ENCODE peak calls at places on chromosomes 7 and 10, in seven cellular contexts. H is upper lobe of right lung; A is tibial nerve; U is heart left ventricle; M is psoas muscle; F is neural progenitor cell; R is naive thymus-derived CD4-positive, alpha-beta T cell. P is an unnamed sample. For H3K4me1, the result is how much of the 10 kb centered on the place peaks cover.

GRCh38 chr10:100130786-100131185 is 49.1 kb upstream of the CPN1 start:
- DNase-seq in U (no peak), M (no peak), F (no peak), A (no peak), R (no peak), H (no peak), P (no peak)

GRCh38 chr10:110421512-110422138 is 76.1 kb upstream of the DUSP5 start:
- DNase-seq in F (no peak), A (no peak), M (no peak), R (no peak), H (no peak), U (no peak), P (no peak)

GRCh38 chr7:135100856-135101255 is 47.0 kb upstream of the TMEM140 start:
- DNase-seq in M (no peak), A (no peak), H (no peak), R (no peak), U (no peak), F (no peak), P (no peak)

GRCh38 chr10:88401671-88402347 is 181.3 kb downstream of the RNLS start:
- DNase-seq in F (no peak), U (no peak), M (no peak), H (no peak), R (no peak), A (no peak), P (no peak)

GRCh38 chr10:119207713-119208552 is 562 bp downstream of the GRK5 start:
- DNase-seq in M (peak), R (peak), U (peak), A (peak), F (peak), H (peak), P (peak)

GRCh38 chr10:108454793-108455192 is 1290.3 kb upstream of the SORCS1 start:
- DNase-seq in H (no peak), R (no peak), M (no peak), F (no peak), U (no peak), A (no peak), P (no peak)

GRCh38 chr7:30922596-30922995 is 10.9 kb downstream of the AQP1 start:
- DNase-seq in A (no peak), H (peak), R (no peak), M (no peak), U (peak), F (no peak), P (peak)

GRCh38 chr10:96254976-96255375 is 16.4 kb downstream of the BLNK start:
- DNase-seq in H (no peak), U (no peak), R (no peak), A (no peak), F (no peak), M (no peak), P (no peak)

GRCh38 chr10:118950190-118950658 is 79.3 kb upstream of the NANOS1 start:
- DNase-seq in F (no peak), M (no peak), R (no peak), A (no peak), H (no peak), U (no peak), P (no peak)

GRCh38 chr7:102840404-102840803 is 72.4 kb upstream of the LRRC17 start:
- DNase-seq in H (no peak), M (no peak), R (no peak), A (no peak), F (no peak), U (no peak), P (no peak)

GRCh38 chr7:138898255-138898654 is 82.9 kb downstream of the KIAA1549 start:
- DNase-seq in A (no peak), R (peak), F (no peak), M (no peak), H (no peak), U (no peak), P (no peak)

GRCh38 chr10:35928017-35928619 is 286.0 kb upstream of the FZD8 start:
- DNase-seq in H (no peak), F (no peak), U (no peak), A (no peak), R (no peak), M (no peak), P (no peak)

GRCh38 chr10:6678211-6678803 is 98.2 kb upstream of the PRKCQ start:
- DNase-seq in U (peak), A (peak), H (no peak), F (peak), M (peak), R (peak), P (peak)

GRCh38 chr10:111113961-111114830 is 37.4 kb downstream of the ADRA2A start:
- DNase-seq in U (no peak), R (no peak), A (no peak), M (peak), F (no peak), H (peak), P (no peak)

GRCh38 chr7:46972205-46972604 is 609.7 kb downstream of the TNS3 start:
- DNase-seq in U (no peak), F (no peak), M (no peak), R (no peak), A (no peak), H (no peak), P (no peak)

GRCh38 chr10:93849605-93850004 is 44.2 kb upstream of the SLC35G1 start:
- DNase-seq in A (no peak), H (no peak), R (no peak), M (no peak), F (peak), U (no peak), P (no peak)

GRCh38 chr10:133275683-133276092 is 980 bp downstream of the ADAM8 start:
- DNase-seq in M (no peak), R (peak), F (no peak), U (no peak), H (no peak), A (no peak), P (peak)

GRCh38 chr7:38185938-38186337 is 7.9 kb downstream of the STARD3NL start:
- DNase-seq in R (no peak), M (no peak), H (no peak), A (no peak), F (no peak), U (no peak), P (no peak)

GRCh38 chr7:137625197-137625596 is 221.6 kb downstream of the DGKI start:
- DNase-seq in F (no peak), U (no peak), M (no peak), H (no peak), R (no peak), A (no peak), P (no peak)

GRCh38 chr10:63414481-63415260 is 51.1 kb downstream of the JMJD1C start:
- DNase-seq in U (no peak), A (no peak), M (no peak), F (no peak), R (no peak), H (no peak), P (no peak)

GRCh38 chr10:74189999-74190421 is 39.0 kb downstream of the ADK start:
- DNase-seq in U (no peak), M (no peak), A (peak), R (no peak), H (no peak), F (no peak), P (no peak)

GRCh38 chr10:87674963-87675362 is 15.3 kb downstream of the PAPSS2 start:
- DNase-seq in H (no peak), U (no peak), A (no peak), R (no peak), F (no peak), M (no peak), P (no peak)

GRCh38 chr7:113083834-113084498 is 2.7 kb downstream of the GPR85 start:
- DNase-seq in F (no peak), M (no peak), A (no peak), H (no peak), U (no peak), R (no peak), P (no peak)

GRCh38 chr7:134327896-134328295 is 11.2 kb upstream of the SLC35B4 start:
- DNase-seq in U (no peak), H (no peak), A (peak), M (no peak), F (peak), R (peak), P (peak)

GRCh38 chr7:84688671-84689070 is 494.1 kb upstream of the SEMA3A start:
- DNase-seq in H (no peak), F (no peak), R (no peak), A (no peak), U (no peak), M (no peak), P (no peak)

GRCh38 chr10:81251457-81252115 is 623.4 kb upstream of the NRG3 start:
- DNase-seq in R (no peak), H (no peak), F (no peak), A (no peak), M (no peak), U (no peak), P (no peak)

GRCh38 chr10:110212119-110213006 is 5.0 kb downstream of the MXI1 start:
- DNase-seq in A (peak), H (no peak), F (no peak), R (peak), U (peak), M (no peak), P (no peak)

GRCh38 chr10:125692246-125692931 is 9.4 kb upstream of the TEX36 start:
- DNase-seq in A (no peak), H (no peak), R (no peak), F (no peak), U (no peak), M (no peak), P (no peak)

GRCh38 chr10:44385423-44385725 is 477 bp upstream of the CXCL12 start:
- DNase-seq in M (no peak), F (peak), R (no peak), H (peak), A (no peak), U (no peak), P (no peak)

GRCh38 chr7:36691983-36692382 is 32.3 kb downstream of the AOAH start:
- DNase-seq in M (no peak), H (no peak), A (no peak), R (no peak), F (no peak), U (no peak), P (no peak)

GRCh38 chr10:93745411-93746065 is 12.2 kb upstream of the LGI1 start:
- DNase-seq in U (no peak), H (no peak), M (no peak), F (peak), R (no peak), A (no peak), P (peak)

GRCh38 chr10:117653170-117653515 is 110.6 kb downstream of the EMX2 start:
- DNase-seq in A (no peak), R (no peak), F (no peak), H (no peak), M (no peak), U (no peak), P (no peak)

GRCh38 chr10:44968101-44968886 is 8.7 kb downstream of the RASSF4 start:
- DNase-seq in A (peak), M (no peak), R (no peak), H (no peak), F (no peak), U (peak), P (no peak)

GRCh38 chr10:61628875-61629513 is 33.7 kb upstream of the CABCOCO1 start:
- DNase-seq in U (no peak), H (no peak), M (no peak), A (no peak), F (no peak), R (no peak), P (no peak)

GRCh38 chr10:3494131-3494878 is 290.7 kb downstream of the KLF6 start:
- DNase-seq in R (no peak), A (no peak), U (no peak), M (peak), H (no peak), F (no peak), P (no peak)

GRCh38 chr10:6386346-6386745 is 183.6 kb downstream of the PFKFB3 start:
- DNase-seq in M (no peak), H (no peak), A (no peak), R (no peak), U (peak), F (no peak), P (no peak)

GRCh38 chr10:88980836-88981235 is 9.8 kb upstream of the FAS start:
- DNase-seq in F (no peak), R (no peak), M (no peak), H (no peak), A (no peak), U (no peak), P (peak)

DNA sequence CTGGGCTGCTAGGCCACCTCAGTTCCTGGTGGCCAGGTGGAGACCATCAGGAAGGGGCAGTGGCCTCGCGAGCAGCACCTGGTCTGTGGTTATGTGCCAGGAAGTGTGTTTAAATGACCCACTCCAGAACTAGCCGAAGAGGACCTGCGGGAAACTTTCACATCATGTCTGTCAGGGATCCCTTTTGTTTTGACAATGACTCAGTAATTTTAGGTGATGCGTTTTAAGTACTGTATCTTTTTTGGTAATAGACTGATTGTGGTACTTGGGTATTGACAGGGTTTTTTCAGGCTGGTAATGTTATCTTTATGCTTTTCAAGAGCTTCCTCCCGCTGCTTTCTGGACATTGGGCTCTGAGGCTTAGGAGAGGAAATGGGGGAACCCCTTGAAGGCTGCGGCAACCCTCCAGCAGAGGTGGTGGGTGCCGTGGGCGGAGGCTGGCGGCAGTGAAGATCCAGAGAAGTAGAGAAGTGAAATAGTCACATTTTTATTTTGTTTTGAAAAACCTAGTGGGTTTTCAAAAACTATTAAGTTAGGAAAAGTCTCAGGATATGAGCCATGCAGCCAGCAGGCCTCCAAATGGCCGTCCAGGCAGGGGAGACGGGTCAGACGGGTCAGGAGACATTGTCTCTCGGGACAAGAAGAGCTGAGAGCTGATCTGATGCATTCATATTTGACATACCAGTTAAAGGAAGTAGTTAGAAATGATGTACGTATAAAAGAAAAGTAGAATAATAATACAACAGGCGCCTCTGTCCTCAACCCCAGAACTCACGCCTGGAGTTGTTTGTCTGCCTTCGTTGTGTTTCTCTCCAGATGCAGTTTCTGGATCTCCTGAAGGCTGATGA is 27.7 kb downstream of the PPP2R2D start:
- DNase-seq in U (no peak), H (peak), A (no peak), R (no peak), F (no peak), M (no peak), P (no peak)
- H3K4me3 ChIP-seq in U (no peak), H (no peak), A (no peak), R (no peak), F (no peak), M (no peak), P (no peak)

GRCh38 chr10:71973777-71974488 is 9.7 kb downstream of the CHST3 start:
- DNase-seq in F (no peak), R (no peak), A (no peak), H (no peak), M (no peak), U (no peak), P (no peak)
- H3K4me1 ChIP-seq in F (under half), R (under half), A (half or more), H (under half), M (half or more), U (half or more), P (half or more)

GRCh38 chr7:27101188-27101905 is 1.1 kb downstream of the HOXA2 start:
- DNase-seq in R (no peak), F (peak), M (no peak), U (no peak), H (no peak), A (no peak), P (no peak)
- H3K4me3 ChIP-seq in R (no peak), F (peak), M (peak), U (peak), H (peak), A (peak), P (peak)

GRCh38 chr7:157116762-157117161 is 22.0 kb upstream of the UBE3C start:
- DNase-seq in M (no peak), F (no peak), U (no peak), H (no peak), R (no peak), A (no peak), P (no peak)
- H3K4me1 ChIP-seq in M (under half), F (under half), U (under half), H (under half), R (under half), A (under half), P (under half)

GRCh38 chr10:30436200-30436599 is 2.2 kb downstream of the MAP3K8 start:
- DNase-seq in R (no peak), A (no peak), U (no peak), H (no peak), M (no peak), F (peak), P (no peak)

GRCh38 chr10:30438016-30438850 is 4.2 kb downstream of the MAP3K8 start:
- DNase-seq in M (no peak), A (no peak), R (no peak), H (no peak), F (no peak), U (no peak), P (no peak)

GRCh38 chr10:30435068-30435422 is 1.1 kb downstream of the MAP3K8 start:
- DNase-seq in F (peak), H (peak), R (no peak), A (peak), U (peak), M (peak), P (peak)

GRCh38 chr10:30436688-30437038 is 2.7 kb downstream of the MAP3K8 start:
- DNase-seq in H (no peak), M (no peak), U (no peak), F (no peak), A (no peak), R (no peak), P (no peak)

GRCh38 chr10:30437039-30437781 is 3.2 kb downstream of the MAP3K8 start:
- DNase-seq in H (no peak), F (no peak), M (no peak), A (no peak), R (peak), U (no peak), P (no peak)
- H3K4me3 ChIP-seq in H (peak), F (no peak), M (peak), A (peak), R (peak), U (peak), P (peak)

GRCh38 chr7:77426052-77426404 is 9.9 kb upstream of the GSAP start:
- DNase-seq in M (no peak), U (no peak), R (no peak), F (no peak), H (no peak), A (no peak), P (no peak)
- H3K4me1 ChIP-seq in M (under half), U (under half), R (under half), F (half or more), H (under half), A (under half), P (under half)

GRCh38 chr7:23276947-23277346 is 22.2 kb upstream of the MALSU1 start:
- DNase-seq in R (no peak), M (no peak), U (no peak), H (no peak), F (no peak), A (no peak), P (no peak)
- H3K4me3 ChIP-seq in R (no peak), M (no peak), U (no peak), H (no peak), F (no peak), A (no peak), P (no peak)

GRCh38 chr10:48456361-48456804 is 148.5 kb downstream of the ARHGAP22 start:
- DNase-seq in F (no peak), R (no peak), A (peak), U (peak), H (peak), M (peak), P (peak)
- H3K4me1 ChIP-seq in F (under half), R (under half), A (under half), U (under half), H (under half), M (under half), P (under half)

DNA sequence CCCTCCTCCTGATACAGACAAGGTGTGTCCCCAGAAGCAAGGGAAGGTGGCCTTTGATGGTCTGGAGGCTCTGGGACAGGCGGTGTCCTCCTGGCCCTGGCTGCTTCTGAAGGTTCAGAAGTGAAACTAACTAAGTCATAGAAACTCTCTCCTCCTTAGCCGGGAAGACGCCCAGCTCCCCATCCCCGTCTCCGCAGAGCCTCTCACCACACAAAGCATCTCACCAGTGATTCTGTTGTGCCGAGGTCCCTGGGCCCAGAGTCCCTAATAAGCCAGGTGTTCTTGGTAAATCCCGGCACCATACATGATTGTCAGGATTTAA is 9.4 kb downstream of the HKDC1 start:
- DNase-seq in F (no peak), U (no peak), A (no peak), H (no peak), R (no peak), M (no peak), P (no peak)
- H3K4me3 ChIP-seq in F (no peak), U (no peak), A (no peak), H (no peak), R (peak), M (no peak), P (no peak)

DNA sequence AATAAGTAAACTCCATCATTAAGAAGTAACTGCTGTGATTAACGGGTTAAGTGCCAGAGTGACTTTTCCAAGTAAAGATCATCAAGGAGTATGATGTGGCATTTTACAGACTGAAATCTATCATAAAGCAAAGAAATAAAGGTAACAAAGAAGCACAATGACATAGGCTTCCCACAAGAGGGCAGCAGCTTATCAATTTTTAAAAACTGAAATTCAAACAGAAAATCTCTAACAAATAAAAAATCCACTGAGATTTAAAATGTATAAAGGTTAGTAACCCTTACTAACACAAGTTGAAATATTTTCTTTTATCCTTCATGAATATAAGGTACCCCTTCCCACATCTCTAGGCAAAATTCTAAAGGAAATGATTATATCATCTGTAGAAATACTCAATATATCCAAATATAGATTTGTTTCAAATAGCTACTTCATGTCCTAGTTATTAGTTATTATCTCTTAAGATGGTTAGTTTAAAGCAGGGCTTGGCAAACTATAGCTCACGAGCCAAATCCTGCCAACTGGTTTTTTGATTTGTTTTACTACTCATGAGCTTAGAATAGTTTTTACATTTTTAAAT is 29.2 kb downstream of the FAM3C start:
- DNase-seq in U (no peak), F (peak), R (no peak), A (no peak), M (no peak), H (no peak), P (no peak)
- H3K4me1 ChIP-seq in U (under half), F (under half), R (under half), A (under half), M (under half), H (under half), P (under half)